ENCODE peak calls at places on chromosome 6, in seven cellular contexts. One of them, this sample, is unnamed.
A peak's percentile ranks its signal among the peaks of the same experiment; 100 is the strongest.

GRCh38 chr6:142881771-142882170 is 63.2 kb downstream of the HIVEP2 start:
- DNase-seq in GM04504: no peak
- DNase-seq in left colon: no peak
- DNase-seq in memory B cell: no peak
- DNase-seq in effector memory CD8-positive, alpha-beta T cell: no peak
- DNase-seq in neural crest cell: no peak
- DNase-seq in SW 1271: no peak
- DNase-seq in this sample: no peak

GRCh38 chr6:13528777-13529343 is 41.5 kb upstream of the GFOD1 start:
- DNase-seq in GM04504: no peak
- DNase-seq in left colon: peak; percentile 42
- DNase-seq in memory B cell: no peak
- DNase-seq in effector memory CD8-positive, alpha-beta T cell: no peak
- DNase-seq in neural crest cell: no peak
- DNase-seq in SW 1271: no peak
- DNase-seq in this sample: no peak

GRCh38 chr6:31187780-31188194 is 17.3 kb upstream of the POU5F1 start:
- DNase-seq in GM04504: no peak
- DNase-seq in left colon: no peak
- DNase-seq in memory B cell: no peak
- DNase-seq in effector memory CD8-positive, alpha-beta T cell: no peak
- DNase-seq in neural crest cell: no peak
- DNase-seq in SW 1271: no peak
- DNase-seq in this sample: no peak

GRCh38 chr6:4341078-4341797 is 205.9 kb upstream of the ECI2 start:
- DNase-seq in GM04504: no peak
- DNase-seq in left colon: no peak
- DNase-seq in memory B cell: no peak
- DNase-seq in effector memory CD8-positive, alpha-beta T cell: no peak
- DNase-seq in neural crest cell: no peak
- DNase-seq in SW 1271: no peak
- DNase-seq in this sample: no peak

GRCh38 chr6:56372621-56373020 is 125.2 kb upstream of the COL21A1 start:
- DNase-seq in GM04504: no peak
- DNase-seq in left colon: no peak
- DNase-seq in memory B cell: no peak
- DNase-seq in effector memory CD8-positive, alpha-beta T cell: no peak
- DNase-seq in neural crest cell: no peak
- DNase-seq in SW 1271: no peak
- DNase-seq in this sample: no peak

GRCh38 chr6:11366183-11366933 is 133.9 kb upstream of the NEDD9 start:
- DNase-seq in GM04504: no peak
- DNase-seq in left colon: no peak
- DNase-seq in memory B cell: no peak
- DNase-seq in effector memory CD8-positive, alpha-beta T cell: peak; percentile 42
- DNase-seq in neural crest cell: no peak
- DNase-seq in SW 1271: no peak
- DNase-seq in this sample: no peak

GRCh38 chr6:44974511-44974910 is 353.6 kb upstream of the RUNX2 start:
- DNase-seq in GM04504: no peak
- DNase-seq in left colon: no peak
- DNase-seq in memory B cell: no peak
- DNase-seq in effector memory CD8-positive, alpha-beta T cell: no peak
- DNase-seq in neural crest cell: no peak
- DNase-seq in SW 1271: no peak
- DNase-seq in this sample: no peak

GRCh38 chr6:155980014-155980413 is 524.4 kb upstream of the NOX3 start:
- DNase-seq in GM04504: no peak
- DNase-seq in left colon: no peak
- DNase-seq in memory B cell: no peak
- DNase-seq in effector memory CD8-positive, alpha-beta T cell: no peak
- DNase-seq in neural crest cell: no peak
- DNase-seq in SW 1271: no peak
- DNase-seq in this sample: no peak

This sample was measured in AG09309.